ENCODE peak calls at places on chromosome 10, in five cellular contexts. E is GM12878; W is CD8-positive, alpha-beta T cell; D is H9; V is HCT116. O is an unnamed sample.

GRCh38 chr10:121804460-121804859 is 123.4 kb downstream of the ATE1 start:
- DNase-seq in W (no peak), V (no peak), E (no peak), D (no peak), O (no peak)

GRCh38 chr10:50373821-50374501 is 122.6 kb upstream of the ASAH2 start:
- DNase-seq in D (no peak), E (no peak), W (no peak), V (no peak), O (no peak)

GRCh38 chr10:132541129-132541528 is 3.5 kb downstream of the INPP5A start:
- DNase-seq in W (no peak), D (no peak), V (no peak), E (no peak), O (no peak)

GRCh38 chr10:100167521-100168312 is 18.1 kb downstream of the ERLIN1 start:
- DNase-seq in E (no peak), D (no peak), V (no peak), W (no peak), O (no peak)

GRCh38 chr10:104735036-104735435 is 93.9 kb downstream of the SORCS3 start:
- DNase-seq in V (no peak), E (no peak), D (peak; percentile 74), W (no peak), O (no peak)

GRCh38 chr10:119759832-119760231 is 34.0 kb downstream of the INPP5F start:
- DNase-seq in W (no peak), V (no peak), D (no peak), E (no peak), O (no peak)

GRCh38 chr10:6145414-6145978 is 56.7 kb downstream of the RBM17 start:
- DNase-seq in D (no peak), E (no peak), W (no peak), V (no peak), O (no peak)

GRCh38 chr10:72007246-72007892 is 43.2 kb downstream of the CHST3 start:
- DNase-seq in W (no peak), V (no peak), D (no peak), E (no peak), O (no peak)

GRCh38 chr10:15491856-15492255 is 120.8 kb upstream of the FAM171A1 start:
- DNase-seq in W (no peak), D (no peak), E (no peak), V (no peak), O (peak; percentile 13)

GRCh38 chr10:132430231-132430743 is 33.3 kb downstream of the PWWP2B start:
- DNase-seq in E (no peak), V (no peak), W (no peak), D (no peak), O (no peak)

GRCh38 chr10:132762267-132762666 is 23.7 kb downstream of the NKX6-2 start:
- DNase-seq in E (no peak), W (no peak), V (no peak), D (no peak), O (no peak)

GRCh38 chr10:68471586-68472408 is at the start of gene DNA2:
- DNase-seq in D (peak; percentile 90), W (peak; percentile 61), V (peak; percentile 53), E (peak; percentile 45), O (peak; percentile 55)

GRCh38 chr10:27022048-27022447 is 78.2 kb downstream of the ANKRD26 start:
- DNase-seq in V (no peak), D (no peak), W (no peak), E (no peak), O (no peak)

GRCh38 chr10:97718178-97718577 is 4.6 kb downstream of the MARVELD1 start:
- DNase-seq in E (no peak), V (no peak), D (no peak), W (no peak), O (peak; percentile 66)

GRCh38 chr10:123019941-123020703 is 11.3 kb downstream of the ACADSB start:
- DNase-seq in D (no peak), V (no peak), W (no peak), E (no peak), O (no peak)

GRCh38 chr10:13099144-13099665 is 758 bp upstream of the OPTN start:
- DNase-seq in D (peak; percentile 88), W (peak; percentile 23), E (no peak), V (peak; percentile 54), O (peak; percentile 82)

GRCh38 chr10:66925896-66926719 is at the start of gene LRRTM3:
- DNase-seq in D (peak; percentile 84), E (peak; percentile 20), V (peak; percentile 77), W (no peak), O (peak; percentile 8)

GRCh38 chr10:91883549-91884542 is 25.4 kb downstream of the FGFBP3 start:
- DNase-seq in W (no peak), D (peak; percentile 61), E (no peak), V (no peak), O (peak; percentile 21)

GRCh38 chr10:82981137-82981723 is 1106.2 kb downstream of the NRG3 start:
- DNase-seq in D (no peak), E (no peak), W (no peak), V (no peak), O (no peak)

GRCh38 chr10:108439397-108439796 is 1274.9 kb upstream of the SORCS1 start:
- DNase-seq in V (no peak), W (no peak), E (no peak), D (no peak), O (no peak)

GRCh38 chr10:88617772-88618300 is 31.3 kb downstream of the LIPJ start:
- DNase-seq in V (no peak), W (no peak), D (no peak), E (no peak), O (no peak)

GRCh38 chr10:119301397-119301796 is 94.0 kb downstream of the GRK5 start:
- DNase-seq in E (no peak), W (peak; percentile 57), D (no peak), V (no peak), O (no peak)

GRCh38 chr10:42960491-42961155 is 116.2 kb upstream of the RET start:
- DNase-seq in D (peak; percentile 70), E (no peak), W (no peak), V (peak; percentile 40), O (peak; percentile 78)

GRCh38 chr10:104642001-104642270 is 846 bp downstream of the SORCS3 start:
- DNase-seq in E (no peak), V (no peak), D (no peak), W (no peak), O (no peak)

GRCh38 chr10:118633801-118634200 is 38.4 kb upstream of the PRLHR start:
- DNase-seq in E (no peak), D (no peak), V (no peak), W (no peak), O (no peak)

GRCh38 chr10:86210416-86210815 is 156.2 kb downstream of the GRID1 start:
- DNase-seq in V (no peak), D (no peak), W (no peak), E (no peak), O (no peak)

GRCh38 chr10:15439381-15439837 is 68.3 kb upstream of the FAM171A1 start:
- DNase-seq in D (peak; percentile 43), V (no peak), W (no peak), E (no peak), O (no peak)

GRCh38 chr10:663466-663751 is 26.1 kb downstream of the DIP2C start:
- DNase-seq in V (no peak), W (no peak), D (no peak), E (no peak), O (no peak)

GRCh38 chr10:663844-664243 is 25.6 kb downstream of the DIP2C start:
- DNase-seq in W (no peak), D (no peak), V (no peak), E (no peak), O (no peak)

GRCh38 chr10:664893-665292 is 24.6 kb downstream of the DIP2C start:
- DNase-seq in D (no peak), E (no peak), W (no peak), V (no peak), O (no peak)

GRCh38 chr10:662686-663465 is 26.6 kb downstream of the DIP2C start:
- DNase-seq in V (no peak), W (no peak), E (no peak), D (no peak), O (no peak)

DNA sequence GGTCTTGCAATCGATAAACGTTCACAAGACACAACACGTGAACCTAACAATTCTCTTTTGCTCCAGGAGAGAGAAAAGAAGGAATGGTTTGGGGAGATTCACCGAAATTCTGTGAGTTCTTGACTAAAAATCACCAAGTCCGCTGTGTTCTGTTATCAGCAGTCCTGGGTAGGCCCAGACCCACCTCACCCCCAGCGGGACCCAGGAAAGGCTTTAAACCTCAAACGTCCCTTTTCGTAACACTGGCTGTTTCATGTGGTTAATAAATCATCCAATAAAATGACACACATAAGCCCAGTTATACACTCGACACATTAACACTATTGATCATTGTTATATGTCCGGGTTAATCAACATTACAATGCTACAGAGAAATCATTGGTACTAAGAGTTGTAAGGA is 25.2 kb downstream of the DIP2C start:
- DNase-seq in E (no peak), V (no peak), D (no peak), W (no peak), O (no peak)
- H3K4me1 ChIP-seq in E (no peaks in the 10 kb centered on the region), V (no peaks in the 10 kb centered on the region), D (peaks cover 6% of the 10 kb centered on the region), W (peaks cover 4% of the 10 kb centered on the region), O (no peaks in the 10 kb centered on the region)

DNA sequence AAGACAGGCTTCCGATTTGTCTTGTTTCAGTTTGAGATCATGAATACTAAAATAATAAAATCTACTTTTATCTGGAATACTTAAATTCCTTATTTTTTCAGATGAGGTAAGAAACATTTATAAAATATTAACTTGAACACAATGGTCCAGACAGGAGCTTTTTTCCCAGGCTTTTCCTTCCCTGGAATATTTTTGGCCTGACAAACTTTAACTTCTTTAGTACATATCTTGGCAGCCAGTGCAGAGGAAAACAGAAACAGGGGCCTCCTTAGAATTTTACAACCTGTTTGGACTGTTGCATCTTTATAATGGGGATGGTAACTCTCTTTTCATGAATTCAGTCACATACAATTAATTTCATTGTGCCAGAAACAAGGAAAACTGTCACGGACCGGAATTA is 41.4 kb downstream of the NRP1 start:
- DNase-seq in W (no peak), E (no peak), V (no peak), D (no peak), O (no peak)
- H3K4me1 ChIP-seq in W (no peaks in the 10 kb centered on the region), E (no peaks in the 10 kb centered on the region), V (peaks cover 23% of the 10 kb centered on the region), D (no peaks in the 10 kb centered on the region), O (peaks cover 5% of the 10 kb centered on the region)

DNA sequence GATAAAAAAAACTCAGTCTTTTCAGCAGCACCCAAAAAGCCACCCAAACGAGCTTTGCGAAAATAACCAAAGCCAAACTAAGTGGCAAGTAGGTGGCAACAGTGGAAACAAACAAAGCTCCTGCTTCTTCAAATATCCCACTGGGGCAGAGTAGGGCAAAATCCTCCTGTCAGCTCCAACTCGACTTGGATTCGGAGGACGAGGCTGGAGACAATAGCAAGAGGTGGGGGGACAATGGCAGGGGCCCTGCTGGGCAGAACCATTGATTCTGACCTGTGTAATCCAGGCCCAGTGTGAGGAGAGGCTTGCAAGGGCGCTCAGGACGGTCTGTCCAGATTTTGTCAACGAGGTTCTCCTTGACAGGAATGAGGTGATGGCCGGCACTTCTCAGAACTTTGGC is 35.5 kb downstream of the XPNPEP1 start:
- DNase-seq in D (peak; percentile 14), W (no peak), V (no peak), E (no peak), O (no peak)
- H3K4me1 ChIP-seq in D (no peaks in the 10 kb centered on the region), W (no peaks in the 10 kb centered on the region), V (peaks cover 8% of the 10 kb centered on the region), E (peaks cover 12% of the 10 kb centered on the region), O (peaks cover 25% of the 10 kb centered on the region)

DNA sequence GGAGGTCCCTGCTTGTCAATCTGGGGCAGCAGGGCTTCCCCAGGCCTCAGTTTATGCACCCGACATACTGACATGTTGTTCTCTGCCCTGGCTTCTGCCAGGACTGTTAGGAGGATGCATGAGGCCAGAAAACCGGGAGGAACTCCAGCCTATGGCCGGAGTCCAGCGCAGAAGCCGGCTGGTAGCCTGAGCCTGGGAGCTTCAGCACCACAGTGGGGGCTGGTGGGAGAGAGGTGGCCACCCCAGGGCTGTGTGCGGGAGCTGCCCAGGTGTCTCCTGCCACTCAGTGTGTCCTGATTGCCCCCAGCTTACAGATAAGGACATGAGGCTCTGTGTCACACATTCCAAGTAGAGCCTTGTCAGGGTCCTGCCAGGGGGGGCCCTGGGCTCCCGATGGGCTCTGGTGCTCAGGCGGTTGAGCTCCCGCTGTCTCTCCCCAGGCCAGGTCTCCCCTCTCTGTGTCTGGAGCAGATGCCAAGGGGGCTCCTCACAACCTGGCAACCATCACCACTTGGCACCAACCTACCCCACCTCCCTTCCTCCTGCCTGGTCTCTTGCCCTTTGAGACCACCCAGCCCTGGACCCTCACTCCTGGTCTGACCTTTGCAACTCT is 32.3 kb downstream of the PPIF start:
- DNase-seq in V (no peak), E (no peak), W (no peak), D (peak; percentile 22), O (no peak)
- H3K4me1 ChIP-seq in V (peaks cover 10% of the 10 kb centered on the region), E (no peaks in the 10 kb centered on the region), W (no peaks in the 10 kb centered on the region), D (no peaks in the 10 kb centered on the region), O (peaks cover 8% of the 10 kb centered on the region)